ENCODE peak calls at places on chromosome 3, in ten cellular contexts. One of them, this sample, is unnamed.

GRCh38 chr3:180913582-180914404 is 1.3 kb downstream of the FXR1 start:
- DNase-seq in K562: no peak
- DNase-seq in A549: no peak
- DNase-seq in uterus: no peak
- DNase-seq in endothelial cell of umbilical vein: peak; percentile 38
- DNase-seq in heart left ventricle: no peak
- DNase-seq in IMR-90: peak; percentile 58
- DNase-seq in HepG2: no peak
- DNase-seq in spleen: no peak
- DNase-seq in body of pancreas: no peak
- DNase-seq in this sample: no peak

GRCh38 chr3:94028093-94028837 is at the start of gene STX19:
- DNase-seq in K562: no peak
- DNase-seq in A549: no peak
- DNase-seq in uterus: no peak
- DNase-seq in endothelial cell of umbilical vein: no peak
- DNase-seq in heart left ventricle: no peak
- DNase-seq in IMR-90: no peak
- DNase-seq in HepG2: no peak
- DNase-seq in spleen: no peak
- DNase-seq in body of pancreas: peak; percentile 31
- DNase-seq in this sample: no peak

GRCh38 chr3:23438657-23439056 is 235.5 kb downstream of the UBE2E2 start:
- DNase-seq in K562: no peak
- DNase-seq in A549: no peak
- DNase-seq in uterus: no peak
- DNase-seq in endothelial cell of umbilical vein: no peak
- DNase-seq in heart left ventricle: no peak
- DNase-seq in IMR-90: no peak
- DNase-seq in HepG2: no peak
- DNase-seq in spleen: no peak
- DNase-seq in body of pancreas: no peak
- DNase-seq in this sample: no peak

GRCh38 chr3:159844383-159844730 is 144.3 kb upstream of the IL12A start:
- DNase-seq in K562: no peak
- DNase-seq in A549: no peak
- DNase-seq in uterus: no peak
- DNase-seq in endothelial cell of umbilical vein: peak; percentile 71
- DNase-seq in heart left ventricle: no peak
- DNase-seq in IMR-90: peak; percentile 84
- DNase-seq in HepG2: no peak
- DNase-seq in spleen: no peak
- DNase-seq in body of pancreas: no peak
- DNase-seq in this sample: no peak

GRCh38 chr3:168097381-168097780 is 1.7 kb upstream of the GOLIM4 start:
- DNase-seq in K562: no peak
- DNase-seq in A549: no peak
- DNase-seq in uterus: no peak
- DNase-seq in endothelial cell of umbilical vein: no peak
- DNase-seq in heart left ventricle: no peak
- DNase-seq in IMR-90: no peak
- DNase-seq in HepG2: no peak
- DNase-seq in spleen: no peak
- DNase-seq in body of pancreas: no peak
- DNase-seq in this sample: no peak

GRCh38 chr3:126934149-126934548 is 48.8 kb upstream of the PLXNA1 start:
- DNase-seq in K562: no peak
- DNase-seq in A549: no peak
- DNase-seq in uterus: no peak
- DNase-seq in endothelial cell of umbilical vein: no peak
- DNase-seq in heart left ventricle: no peak
- DNase-seq in IMR-90: peak; percentile 69
- DNase-seq in HepG2: no peak
- DNase-seq in spleen: peak; percentile 52
- DNase-seq in body of pancreas: no peak
- DNase-seq in this sample: no peak

GRCh38 chr3:72214065-72215048 is 429.4 kb upstream of the PROK2 start:
- DNase-seq in K562: peak; percentile 11
- DNase-seq in A549: no peak
- DNase-seq in uterus: peak; percentile 35
- DNase-seq in endothelial cell of umbilical vein: no peak
- DNase-seq in heart left ventricle: no peak
- DNase-seq in IMR-90: no peak
- DNase-seq in HepG2: no peak
- DNase-seq in spleen: no peak
- DNase-seq in body of pancreas: no peak
- DNase-seq in this sample: no peak

GRCh38 chr3:10116138-10116460 is 624 bp downstream of the BRK1 start:
- DNase-seq in K562: peak; percentile 49
- DNase-seq in A549: no peak
- DNase-seq in uterus: no peak
- DNase-seq in endothelial cell of umbilical vein: no peak
- DNase-seq in heart left ventricle: no peak
- DNase-seq in IMR-90: peak; percentile 54
- DNase-seq in HepG2: peak; percentile 28
- DNase-seq in spleen: no peak
- DNase-seq in body of pancreas: no peak
- DNase-seq in this sample: no peak

GRCh38 chr3:155202626-155203025 is 90.9 kb downstream of the STRIT1 start:
- DNase-seq in K562: no peak
- DNase-seq in A549: no peak
- DNase-seq in uterus: no peak
- DNase-seq in endothelial cell of umbilical vein: no peak
- DNase-seq in heart left ventricle: no peak
- DNase-seq in IMR-90: peak; percentile 54
- DNase-seq in HepG2: no peak
- DNase-seq in spleen: no peak
- DNase-seq in body of pancreas: no peak
- DNase-seq in this sample: no peak

DNA sequence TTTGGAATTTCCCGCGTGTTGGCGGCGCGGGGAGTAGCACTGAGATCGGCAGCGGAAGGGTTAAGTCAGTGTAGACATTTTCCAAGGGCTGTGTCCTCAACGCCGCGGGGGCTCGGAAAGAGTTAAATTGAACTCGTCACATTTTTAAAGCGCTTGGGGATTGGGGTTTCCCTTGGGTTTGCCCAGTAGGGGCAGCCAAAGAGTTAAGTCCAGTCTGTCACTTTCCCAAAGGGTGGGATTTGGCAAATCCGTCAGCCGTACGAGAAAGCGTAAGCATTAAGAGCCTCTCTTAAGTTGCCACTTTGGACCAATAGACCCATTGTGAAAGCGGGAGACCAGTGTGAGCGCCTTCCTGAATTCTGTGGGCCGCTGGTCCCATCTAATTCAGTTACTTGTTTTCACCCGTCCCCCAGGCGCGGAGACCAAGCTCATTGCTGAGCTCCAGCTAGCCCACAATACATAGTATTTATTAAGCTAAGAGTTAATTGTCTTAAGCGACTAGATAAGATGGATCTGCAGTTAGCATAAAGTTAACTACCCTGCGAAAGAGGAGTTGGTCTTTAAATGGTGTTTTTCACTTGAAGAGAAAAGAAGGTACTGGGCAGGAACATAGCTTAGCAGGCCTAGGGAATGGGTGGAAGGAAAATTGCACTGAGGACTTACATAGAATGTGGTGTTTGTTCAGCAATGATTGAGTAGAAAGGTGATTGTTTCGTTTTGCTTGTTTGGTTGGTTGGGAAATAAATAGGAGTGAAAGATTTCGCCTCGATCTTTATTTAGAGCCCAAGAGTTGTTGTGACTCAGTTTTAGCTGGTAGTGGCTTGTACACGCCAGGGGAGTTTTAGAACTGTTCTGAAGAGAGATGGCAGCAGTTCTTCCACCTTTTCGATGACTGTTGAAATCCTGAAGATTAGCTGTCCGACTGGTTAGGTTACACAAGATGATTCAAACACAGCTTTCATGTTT is 932 bp downstream of the ARL8B start:
- DNase-seq in K562: no peak
- DNase-seq in A549: peak; percentile 33
- DNase-seq in uterus: peak; percentile 31
- DNase-seq in endothelial cell of umbilical vein: peak; percentile 62
- DNase-seq in heart left ventricle: no peak
- DNase-seq in IMR-90: peak; percentile 67
- DNase-seq in HepG2: peak; percentile 54
- DNase-seq in spleen: no peak
- DNase-seq in body of pancreas: peak; percentile 58
- DNase-seq in this sample: peak; percentile 37
- TF ChIP-seq POLR2A in K562: no peak
- TF ChIP-seq POLR2A in A549: no peak
- TF ChIP-seq POLR2A in uterus: no peak
- TF ChIP-seq POLR2A in endothelial cell of umbilical vein: no peak
- TF ChIP-seq POLR2A in heart left ventricle: no peak
- TF ChIP-seq POLR2A in IMR-90: no peak
- TF ChIP-seq POLR2A in HepG2: peak; percentile 33
- TF ChIP-seq POLR2A in spleen: no peak
- TF ChIP-seq POLR2A in body of pancreas: peak; percentile 5
- TF ChIP-seq POLR2A in this sample: no peak

GRCh38 chr3:65024148-65024547 is 336.3 kb upstream of the ADAMTS9 start:
- DNase-seq in K562: no peak
- DNase-seq in A549: no peak
- DNase-seq in uterus: no peak
- DNase-seq in endothelial cell of umbilical vein: no peak
- DNase-seq in heart left ventricle: no peak
- DNase-seq in IMR-90: no peak
- DNase-seq in HepG2: no peak
- DNase-seq in spleen: no peak
- DNase-seq in body of pancreas: no peak
- DNase-seq in this sample: no peak
- TF ChIP-seq CTCF in K562: peak; percentile 30
- TF ChIP-seq CTCF in A549: no peak
- TF ChIP-seq CTCF in uterus: no peak
- TF ChIP-seq CTCF in endothelial cell of umbilical vein: no peak
- TF ChIP-seq CTCF in heart left ventricle: no peak
- TF ChIP-seq CTCF in IMR-90: no peak
- TF ChIP-seq CTCF in HepG2: no peak
- TF ChIP-seq CTCF in spleen: no peak
- TF ChIP-seq CTCF in body of pancreas: no peak
- TF ChIP-seq CTCF in this sample: no peak

GRCh38 chr3:125145751-125146475 is 66.6 kb downstream of the SLC12A8 start:
- DNase-seq in K562: no peak
- DNase-seq in A549: no peak
- DNase-seq in uterus: no peak
- DNase-seq in endothelial cell of umbilical vein: no peak
- DNase-seq in heart left ventricle: no peak
- DNase-seq in IMR-90: no peak
- DNase-seq in HepG2: no peak
- DNase-seq in spleen: no peak
- DNase-seq in body of pancreas: no peak
- DNase-seq in this sample: no peak

GRCh38 chr3:125143982-125144652 is 68.4 kb downstream of the SLC12A8 start:
- DNase-seq in K562: no peak
- DNase-seq in A549: no peak
- DNase-seq in uterus: no peak
- DNase-seq in endothelial cell of umbilical vein: peak; percentile 24
- DNase-seq in heart left ventricle: peak; percentile 78
- DNase-seq in IMR-90: no peak
- DNase-seq in HepG2: no peak
- DNase-seq in spleen: no peak
- DNase-seq in body of pancreas: no peak
- DNase-seq in this sample: no peak

GRCh38 chr3:125146601-125147490 is 65.7 kb downstream of the SLC12A8 start:
- DNase-seq in K562: no peak
- DNase-seq in A549: no peak
- DNase-seq in uterus: no peak
- DNase-seq in endothelial cell of umbilical vein: no peak
- DNase-seq in heart left ventricle: peak; percentile 77
- DNase-seq in IMR-90: no peak
- DNase-seq in HepG2: no peak
- DNase-seq in spleen: peak; percentile 91
- DNase-seq in body of pancreas: peak; percentile 53
- DNase-seq in this sample: peak; percentile 82

GRCh38 chr3:125143538-125143937 is 69.0 kb downstream of the SLC12A8 start:
- DNase-seq in K562: no peak
- DNase-seq in A549: no peak
- DNase-seq in uterus: no peak
- DNase-seq in endothelial cell of umbilical vein: no peak
- DNase-seq in heart left ventricle: no peak
- DNase-seq in IMR-90: no peak
- DNase-seq in HepG2: no peak
- DNase-seq in spleen: no peak
- DNase-seq in body of pancreas: no peak
- DNase-seq in this sample: no peak

GRCh38 chr3:125144653-125145314 is 67.8 kb downstream of the SLC12A8 start:
- DNase-seq in K562: no peak
- DNase-seq in A549: no peak
- DNase-seq in uterus: no peak
- DNase-seq in endothelial cell of umbilical vein: no peak
- DNase-seq in heart left ventricle: no peak
- DNase-seq in IMR-90: no peak
- DNase-seq in HepG2: no peak
- DNase-seq in spleen: no peak
- DNase-seq in body of pancreas: no peak
- DNase-seq in this sample: no peak
- H3K4me1 ChIP-seq in K562: peaks cover 6% of the 10 kb centered on the region
- H3K4me1 ChIP-seq in A549: no peaks in the 10 kb centered on the region
- H3K4me1 ChIP-seq in uterus: peaks cover 7% of the 10 kb centered on the region
- H3K4me1 ChIP-seq in endothelial cell of umbilical vein: peaks cover 19% of the 10 kb centered on the region
- H3K4me1 ChIP-seq in heart left ventricle: peaks cover 72% of the 10 kb centered on the region
- H3K4me1 ChIP-seq in IMR-90: peaks cover 29% of the 10 kb centered on the region
- H3K4me1 ChIP-seq in HepG2: peaks cover 20% of the 10 kb centered on the region
- H3K4me1 ChIP-seq in spleen: peaks cover 99% of the 10 kb centered on the region
- H3K4me1 ChIP-seq in body of pancreas: peaks cover 15% of the 10 kb centered on the region
- H3K4me1 ChIP-seq in this sample: peaks cover 20% of the 10 kb centered on the region

GRCh38 chr3:49019941-49020334 is 1.6 kb upstream of the DALRD3 start:
- DNase-seq in K562: no peak
- DNase-seq in A549: no peak
- DNase-seq in uterus: no peak
- DNase-seq in endothelial cell of umbilical vein: no peak
- DNase-seq in heart left ventricle: no peak
- DNase-seq in IMR-90: no peak
- DNase-seq in HepG2: no peak
- DNase-seq in spleen: peak; percentile 78
- DNase-seq in body of pancreas: no peak
- DNase-seq in this sample: no peak

GRCh38 chr3:49017978-49018706 is at the start of gene DALRD3:
- DNase-seq in K562: peak; percentile 65
- DNase-seq in A549: peak; percentile 72
- DNase-seq in uterus: peak; percentile 62
- DNase-seq in endothelial cell of umbilical vein: peak; percentile 68
- DNase-seq in heart left ventricle: peak; percentile 78
- DNase-seq in IMR-90: peak; percentile 51
- DNase-seq in HepG2: peak; percentile 72
- DNase-seq in spleen: peak; percentile 92
- DNase-seq in body of pancreas: peak; percentile 68
- DNase-seq in this sample: peak; percentile 74

GRCh38 chr3:49017646-49017977 is 768 bp downstream of the DALRD3 start:
- DNase-seq in K562: no peak
- DNase-seq in A549: no peak
- DNase-seq in uterus: no peak
- DNase-seq in endothelial cell of umbilical vein: peak; percentile 17
- DNase-seq in heart left ventricle: no peak
- DNase-seq in IMR-90: no peak
- DNase-seq in HepG2: no peak
- DNase-seq in spleen: no peak
- DNase-seq in body of pancreas: no peak
- DNase-seq in this sample: no peak

GRCh38 chr3:49017229-49017615 is 1.2 kb downstream of the DALRD3 start:
- DNase-seq in K562: no peak
- DNase-seq in A549: no peak
- DNase-seq in uterus: no peak
- DNase-seq in endothelial cell of umbilical vein: no peak
- DNase-seq in heart left ventricle: no peak
- DNase-seq in IMR-90: no peak
- DNase-seq in HepG2: no peak
- DNase-seq in spleen: no peak
- DNase-seq in body of pancreas: no peak
- DNase-seq in this sample: no peak

GRCh38 chr3:49018707-49019006 is 277 bp upstream of the DALRD3 start:
- DNase-seq in K562: no peak
- DNase-seq in A549: no peak
- DNase-seq in uterus: no peak
- DNase-seq in endothelial cell of umbilical vein: no peak
- DNase-seq in heart left ventricle: no peak
- DNase-seq in IMR-90: no peak
- DNase-seq in HepG2: no peak
- DNase-seq in spleen: no peak
- DNase-seq in body of pancreas: no peak
- DNase-seq in this sample: no peak
- TF ChIP-seq POLR2A in K562: peak; percentile 13
- TF ChIP-seq POLR2A in A549: no peak
- TF ChIP-seq POLR2A in uterus: no peak
- TF ChIP-seq POLR2A in endothelial cell of umbilical vein: peak; percentile 22
- TF ChIP-seq POLR2A in heart left ventricle: no peak
- TF ChIP-seq POLR2A in IMR-90: no peak
- TF ChIP-seq POLR2A in HepG2: no peak
- TF ChIP-seq POLR2A in spleen: no peak
- TF ChIP-seq POLR2A in body of pancreas: peak; percentile 31
- TF ChIP-seq POLR2A in this sample: no peak

This sample was measured in adrenal gland.